ENCODE peak calls at places on chromosomes 7 and 10, in four cellular contexts. J, R, Y and L are unnamed samples.

GRCh38 chr7:113504691-113505090 is 386.3 kb upstream of the SMIM30 start:
- DNase-seq in R (no peak), J (no peak), Y (no peak), L (no peak)

GRCh38 chr10:126538439-126539140 is 131.9 kb downstream of the C10orf90 start:
- DNase-seq in R (no peak), Y (no peak), J (no peak), L (no peak)

GRCh38 chr7:36651404-36651803 is 72.9 kb downstream of the AOAH start:
- DNase-seq in J (peak), R (no peak), Y (peak), L (peak)

GRCh38 chr7:92614586-92615237 is 24.5 kb upstream of the FAM133B start:
- DNase-seq in J (peak), R (no peak), Y (peak), L (peak)

GRCh38 chr10:97708976-97709745 is 4.4 kb upstream of the MARVELD1 start:
- DNase-seq in R (peak), Y (peak), J (peak), L (peak)

GRCh38 chr7:28144266-28144665 is 36.3 kb downstream of the JAZF1 start:
- DNase-seq in Y (no peak), R (no peak), J (no peak), L (no peak)

GRCh38 chr10:35192645-35193249 is 66.1 kb downstream of the CREM start:
- DNase-seq in R (no peak), J (no peak), Y (no peak), L (peak)

GRCh38 chr10:93475871-93476270 is 6.3 kb downstream of the MYOF start:
- DNase-seq in R (peak), Y (peak), J (peak), L (peak)

GRCh38 chr10:33204049-33204448 is 130.4 kb downstream of the NRP1 start:
- DNase-seq in Y (no peak), R (no peak), J (peak), L (peak)

GRCh38 chr7:65287023-65287422 is 86.6 kb upstream of the ZNF92 start:
- DNase-seq in Y (peak), J (peak), R (no peak), L (no peak)

GRCh38 chr10:12934777-12935176 is 66.7 kb downstream of the CCDC3 start:
- DNase-seq in J (peak), Y (peak), R (no peak), L (peak)

GRCh38 chr10:103622935-103623574 is 129.6 kb downstream of the NEURL1 start:
- DNase-seq in Y (no peak), J (no peak), R (no peak), L (no peak)

DNA sequence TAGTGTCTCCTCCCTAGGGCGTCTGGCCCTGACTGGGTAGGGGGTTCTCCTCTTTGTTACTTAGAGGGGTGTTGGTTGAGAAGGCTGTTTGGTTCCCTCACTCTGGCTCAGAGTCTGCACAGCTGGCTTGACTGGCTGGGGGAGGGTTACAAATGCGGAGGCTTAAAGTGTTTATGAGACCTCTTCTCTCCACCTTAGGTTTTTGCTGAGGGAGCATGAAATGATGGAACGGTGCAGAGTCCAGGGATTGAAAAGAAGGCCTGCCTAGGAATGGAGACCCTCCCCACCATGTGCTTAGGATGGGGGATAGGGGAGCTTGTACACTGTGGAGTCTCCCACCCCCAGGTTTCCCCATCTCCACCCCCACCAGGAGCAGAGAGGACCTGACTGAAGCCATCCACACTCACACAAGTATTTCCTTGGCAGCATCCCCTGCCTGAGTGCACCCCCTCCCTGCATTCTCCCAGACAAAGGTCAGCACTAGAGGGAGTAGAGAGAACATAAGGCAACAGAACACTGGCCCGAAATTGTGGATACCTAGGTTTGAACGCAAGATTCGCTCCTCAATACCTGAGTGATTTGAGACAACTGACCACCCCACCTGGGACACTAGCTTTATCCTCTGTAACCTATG is 1.7 kb upstream of the LDB1 start:
- DNase-seq in R (no peak), J (peak), Y (no peak), L (peak)
- H3K4me3 ChIP-seq in R (no peak), J (peak), Y (peak), L (peak)

GRCh38 chr7:157690833-157691382 is 354.1 kb downstream of the DNAJB6 start:
- DNase-seq in J (peak), R (no peak), Y (peak), L (peak)
- H3K4me3 ChIP-seq in J (no peak), R (no peak), Y (peak), L (no peak)

GRCh38 chr7:38637957-38638356 is 6.8 kb upstream of the AMPH start:
- DNase-seq in Y (no peak), J (no peak), R (no peak), L (no peak)
- H3K4me3 ChIP-seq in Y (no peak), J (no peak), R (no peak), L (no peak)

GRCh38 chr10:73641272-73642060 is at the start of gene MYOZ1:
- DNase-seq in J (peak), Y (no peak), R (no peak), L (no peak)
- H3K4me3 ChIP-seq in J (no peak), Y (no peak), R (no peak), L (no peak)

DNA sequence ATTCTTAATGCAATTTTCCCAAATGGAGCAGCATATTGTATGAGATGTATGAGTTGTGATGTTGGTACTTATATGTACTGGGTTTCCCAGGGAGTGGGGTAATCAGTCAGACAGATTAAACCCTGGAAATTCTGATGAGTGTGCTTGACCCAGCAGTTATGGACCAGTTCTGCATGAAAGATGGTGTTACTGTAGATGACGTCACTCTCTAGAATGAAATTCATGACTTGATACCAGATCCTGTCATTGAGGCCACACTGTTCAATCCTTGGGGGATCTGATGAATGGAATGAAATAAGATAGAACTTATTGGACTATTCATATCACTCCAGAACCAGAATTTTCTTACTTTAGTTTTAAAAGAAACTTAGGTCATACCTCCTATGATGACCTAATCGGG is 534.3 kb downstream of the PLXDC2 start:
- DNase-seq in R (no peak), Y (no peak), J (no peak), L (no peak)
- H3K4me3 ChIP-seq in R (no peak), Y (no peak), J (no peak), L (no peak)

GRCh38 chr10:60170250-60170649 is 219.4 kb downstream of the ANK3 start:
- DNase-seq in R (no peak), Y (peak), J (no peak), L (no peak)
- H3K4me3 ChIP-seq in R (peak), Y (no peak), J (no peak), L (no peak)

GRCh38 chr7:2477447-2478386 is 1.5 kb upstream of the GRIFIN start:
- DNase-seq in J (peak), Y (peak), R (peak), L (peak)
- H3K4me3 ChIP-seq in J (no peak), Y (no peak), R (no peak), L (no peak)

GRCh38 chr7:22123139-22123538 is 177.4 kb upstream of the CDCA7L start:
- DNase-seq in J (no peak), R (no peak), Y (no peak), L (no peak)

GRCh38 chr7:22127835-22128527 is 182.3 kb upstream of the CDCA7L start:
- DNase-seq in Y (peak), J (no peak), R (no peak), L (no peak)

GRCh38 chr7:22124906-22125305 is 179.2 kb upstream of the CDCA7L start:
- DNase-seq in Y (no peak), R (no peak), J (no peak), L (no peak)

GRCh38 chr7:22128528-22128920 is 182.8 kb upstream of the CDCA7L start:
- DNase-seq in R (no peak), Y (no peak), J (no peak), L (no peak)

DNA sequence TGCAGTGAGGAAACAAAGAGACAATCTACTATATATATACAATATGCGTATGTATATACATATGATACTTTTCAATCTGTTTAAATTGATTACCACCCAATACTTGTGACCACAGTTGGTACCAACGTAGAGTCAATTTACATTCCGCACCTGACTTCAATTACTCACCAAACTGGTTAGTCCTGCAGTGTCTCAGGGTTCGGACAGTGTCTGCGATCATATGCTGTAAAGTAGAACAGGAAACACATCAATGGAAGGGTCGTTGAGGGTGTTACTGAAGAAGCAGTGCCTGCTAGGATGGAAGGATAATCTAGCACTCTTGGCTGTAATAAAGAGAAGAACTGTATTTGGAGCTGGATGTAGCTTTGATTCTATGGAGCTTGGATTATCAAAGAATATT is 179.7 kb upstream of the CDCA7L start:
- DNase-seq in R (no peak), J (no peak), Y (no peak), L (no peak)
- H3K4me3 ChIP-seq in R (no peak), J (no peak), Y (no peak), L (no peak)